ENCODE peak calls at places on chromosomes 4 and X, in nine cellular contexts. W is A549, L is NB4, T is esophagus squamous epithelium, Z is transverse colon, Q is ovary, P is suprapubic skin, G is Peyer's patch, H is adrenal gland. E is an unnamed sample.

GRCh38 chrX:125782184-125782583 is 383.9 kb downstream of the DCAF12L2 start:
- DNase-seq in W (no peak), L (no peak), T (no peak), Z (no peak), Q (no peak), P (no peak), G (no peak), H (no peak), E (no peak)

GRCh38 chr4:60400599-60400998 is 799.5 kb upstream of the ADGRL3 start:
- DNase-seq in W (no peak), L (no peak), T (no peak), Z (no peak), Q (no peak), P (no peak), G (no peak), H (no peak), E (no peak)

GRCh38 chr4:25865586-25865985 is 2.8 kb upstream of the SEL1L3 start:
- DNase-seq in W (peak; percentile 49), L (no peak), T (no peak), Z (peak; percentile 85), Q (no peak), P (no peak), G (peak; percentile 91), H (no peak), E (no peak)

GRCh38 chr4:127856485-127857447 is 23.9 kb upstream of the PLK4 start:
- DNase-seq in W (no peak), L (no peak), T (no peak), Z (no peak), Q (no peak), P (no peak), G (no peak), H (peak; percentile 72), E (no peak)

GRCh38 chrX:134764202-134764785 is 106.0 kb upstream of the PLAC1 start:
- DNase-seq in W (peak; percentile 72), L (peak; percentile 60), T (no peak), Z (no peak), Q (no peak), P (no peak), G (no peak), H (no peak), E (no peak)

GRCh38 chrX:154812341-154813101 is 7.2 kb upstream of the MPP1 start:
- DNase-seq in W (no peak), L (no peak), T (no peak), Z (no peak), Q (no peak), P (no peak), G (no peak), H (no peak), E (no peak)

GRCh38 chr4:39464886-39465501 is 6.1 kb downstream of the LIAS start:
- DNase-seq in W (peak; percentile 62), L (peak; percentile 76), T (no peak), Z (no peak), Q (no peak), P (no peak), G (no peak), H (no peak), E (no peak)

GRCh38 chrX:24229967-24230366 is 80.4 kb downstream of the ZFX start:
- DNase-seq in W (no peak), L (no peak), T (no peak), Z (no peak), Q (no peak), P (no peak), G (no peak), H (no peak), E (no peak)

GRCh38 chr4:133150643-133151300 is 1.7 kb downstream of the PCDH10 start:
- DNase-seq in W (no peak), L (no peak), T (no peak), Z (no peak), Q (peak; percentile 17), P (no peak), G (no peak), H (peak; percentile 71), E (no peak)

GRCh38 chr4:2570551-2571222 is 34.2 kb downstream of the FAM193A start:
- DNase-seq in W (no peak), L (peak; percentile 24), T (no peak), Z (no peak), Q (no peak), P (no peak), G (no peak), H (peak; percentile 75), E (peak; percentile 82)

GRCh38 chrX:150898343-150899190 is at the start of gene CD99L2:
- DNase-seq in W (peak; percentile 66), L (peak; percentile 88), T (peak; percentile 54), Z (peak; percentile 93), Q (peak; percentile 90), P (peak; percentile 87), G (peak; percentile 95), H (peak; percentile 90), E (peak; percentile 96)
- TF ChIP-seq POLR2A in W (peak; percentile 64), L (no peak), T (no peak), Z (peak; percentile 67), Q (no peak), P (no peak), G (peak; percentile 21), H (peak; percentile 38), E (no peak)

DNA sequence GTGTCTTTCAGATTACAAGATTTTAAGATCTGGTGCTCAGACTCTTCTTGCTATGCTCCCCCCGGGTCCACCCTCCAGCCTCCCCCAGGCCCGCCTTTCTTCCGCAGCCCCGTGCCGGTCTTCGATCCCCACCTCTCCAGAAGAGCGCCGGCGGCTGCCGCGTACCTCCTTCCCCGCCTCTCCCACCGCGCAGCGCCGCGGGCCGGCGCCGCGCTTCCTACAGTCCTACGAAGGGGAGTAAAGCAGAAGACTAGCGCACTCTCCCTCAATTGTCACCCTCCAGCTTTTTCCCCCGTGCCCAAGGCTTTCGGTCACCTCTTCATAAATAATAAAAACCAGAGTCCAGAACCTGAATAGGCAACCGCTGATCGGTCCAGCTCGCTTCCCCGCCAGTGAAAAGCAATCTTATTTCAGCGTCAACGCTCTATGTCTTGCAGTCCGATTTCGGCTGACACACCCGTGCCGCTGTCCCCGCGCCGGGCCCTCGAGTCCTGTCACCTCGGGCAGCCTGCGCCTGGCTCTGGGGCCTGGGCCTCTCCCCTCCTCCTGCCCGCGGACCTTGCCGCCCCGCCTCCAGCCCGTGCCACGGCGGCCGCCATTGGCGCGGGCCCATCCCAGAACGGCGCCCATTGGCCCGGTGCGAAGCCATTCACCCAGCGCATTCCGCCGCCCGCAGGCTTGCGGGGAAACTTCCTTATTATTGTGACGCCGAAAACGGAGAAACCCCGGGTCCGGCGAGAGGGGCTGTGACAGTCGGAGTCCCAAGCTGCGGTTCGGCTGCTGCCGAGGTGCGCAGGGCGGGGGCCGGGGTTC is at the start of gene HERC3:
- DNase-seq in W (peak; percentile 58), L (peak; percentile 93), T (peak; percentile 72), Z (peak; percentile 94), Q (peak; percentile 92), P (peak; percentile 95), G (peak; percentile 96), H (peak; percentile 95), E (peak; percentile 97)
- TF ChIP-seq POLR2A in W (no peak), L (peak; percentile 13), T (no peak), Z (peak; percentile 56), Q (no peak), P (no peak), G (peak; percentile 49), H (peak; percentile 88), E (peak; percentile 39)

DNA sequence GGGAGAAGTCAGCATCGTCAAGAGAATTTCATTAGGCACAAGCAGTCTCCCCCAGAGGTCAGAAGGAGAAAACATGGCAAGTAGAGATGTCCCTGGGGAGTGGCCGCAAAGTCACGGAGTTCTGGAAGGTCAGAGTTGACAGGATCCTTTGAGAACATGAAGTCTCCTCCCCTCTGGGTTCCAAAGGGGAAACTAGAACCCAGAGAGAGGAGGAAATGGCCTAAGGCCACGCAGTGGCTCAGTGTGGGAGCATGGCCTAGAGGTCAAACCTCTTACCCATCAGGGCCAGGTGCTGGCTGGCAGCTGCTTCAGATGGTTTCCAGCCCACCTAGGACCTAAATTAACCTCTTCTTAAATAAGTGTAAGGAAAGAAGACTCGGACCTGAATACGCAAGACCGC is 884 bp downstream of the IDH3G start:
- DNase-seq in W (no peak), L (peak; percentile 51), T (no peak), Z (no peak), Q (no peak), P (no peak), G (no peak), H (no peak), E (no peak)
- TF ChIP-seq POLR2A in W (no peak), L (no peak), T (no peak), Z (no peak), Q (no peak), P (no peak), G (peak; percentile 24), H (peak; percentile 11), E (no peak)

DNA sequence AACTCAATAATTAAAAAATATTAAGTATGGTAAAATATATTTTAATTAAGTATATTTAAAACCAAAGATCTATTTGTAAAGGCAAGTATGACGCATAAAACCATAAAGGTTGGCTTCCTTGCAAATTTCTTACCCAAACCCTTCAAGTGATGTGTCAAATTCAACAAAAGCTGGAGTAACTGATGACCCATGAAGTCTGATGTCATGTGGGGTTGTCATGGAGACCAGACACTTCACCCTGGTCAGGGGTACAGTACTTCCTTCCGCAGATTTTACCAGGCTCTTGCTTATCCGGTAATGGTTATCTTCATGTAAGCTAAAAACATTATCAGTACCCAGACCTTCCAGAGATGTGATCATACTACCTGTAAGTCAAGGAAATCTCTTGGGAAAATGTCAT is 170.1 kb downstream of the WDFY3 start:
- DNase-seq in W (no peak), L (peak; percentile 8), T (no peak), Z (no peak), Q (no peak), P (no peak), G (no peak), H (no peak), E (no peak)
- TF ChIP-seq POLR2A in W (no peak), L (no peak), T (no peak), Z (no peak), Q (no peak), P (no peak), G (no peak), H (no peak), E (no peak)

DNA sequence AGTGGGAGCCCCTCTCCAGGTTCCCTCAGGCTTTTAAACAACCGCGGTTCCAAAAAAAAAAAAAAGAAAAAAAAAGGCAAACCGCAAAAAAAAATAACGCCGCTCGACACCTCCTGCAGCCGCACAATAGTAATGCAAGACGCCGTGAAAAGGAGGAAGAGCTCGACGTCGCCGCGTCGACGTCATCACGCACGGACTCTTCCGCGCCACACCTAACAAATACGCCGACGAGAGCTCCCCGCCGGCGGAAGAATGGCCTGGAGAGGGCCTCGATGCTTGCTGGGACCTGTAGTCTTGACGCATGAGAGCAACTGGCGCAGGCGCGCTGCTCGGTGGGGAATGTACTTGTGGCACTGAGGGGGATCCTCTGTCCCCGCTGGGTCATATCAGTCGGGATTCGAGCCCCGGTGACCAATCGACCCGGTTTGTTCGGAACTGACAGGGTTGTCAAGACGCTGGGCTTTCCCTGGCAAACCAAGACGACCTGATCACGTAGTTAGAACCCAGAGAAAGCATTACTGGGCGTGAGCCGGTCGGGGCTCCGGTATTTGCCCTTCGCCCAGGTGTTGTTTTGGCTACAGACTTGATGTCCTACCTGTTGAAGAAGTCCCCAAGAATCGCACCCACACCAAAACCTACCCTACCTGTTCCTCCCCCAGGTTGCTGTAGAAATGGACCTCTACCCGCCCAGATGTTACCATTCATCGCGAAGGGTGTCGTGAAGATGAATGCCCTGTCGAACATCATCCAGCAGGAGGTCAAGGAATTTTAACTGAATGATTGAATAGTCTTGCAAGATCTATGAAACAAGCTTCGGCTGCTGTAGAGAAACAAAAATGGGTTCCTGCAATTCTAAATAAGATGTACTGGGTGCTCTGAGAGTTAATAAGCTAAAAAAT is at the start of gene CBR4:
- DNase-seq in W (peak; percentile 72), L (peak; percentile 98), T (peak; percentile 96), Z (peak; percentile 97), Q (peak; percentile 96), P (peak; percentile 99), G (peak; percentile 99), H (peak; percentile 99), E (peak; percentile 100)
- TF ChIP-seq POLR2A in W (peak; percentile 80), L (peak; percentile 79), T (peak; percentile 63), Z (peak; percentile 91), Q (peak; percentile 65), P (peak; percentile 9), G (peak; percentile 84), H (peak; percentile 90), E (peak; percentile 7)

GRCh38 chrX:1384738-1385250 is 7.1 kb downstream of the SLC25A6 start:
- DNase-seq in W (no peak), L (no peak), T (no peak), Z (no peak), Q (peak; percentile 22), P (peak; percentile 76), G (peak; percentile 43), H (peak; percentile 65), E (peak; percentile 68)
- TF ChIP-seq POLR2A in W (no peak), L (no peak), T (no peak), Z (peak; percentile 5), Q (no peak), P (no peak), G (no peak), H (no peak), E (no peak)

E was measured in spleen.